ENCODE peak calls at places on chromosomes 3 and 15, in five cellular contexts. M, C, E, Q and W are unnamed samples.

GRCh38 chr15:94346272-94346671 is 114.9 kb downstream of the MCTP2 start:
- DNase-seq in M (no peak), C (no peak), E (no peak), Q (no peak), W (no peak)

GRCh38 chr15:90818251-90819210 is 49.9 kb upstream of the FURIN start:
- DNase-seq in M (no peak), C (peak), E (peak), Q (peak), W (no peak)

GRCh38 chr3:189530822-189531221 is 100.4 kb upstream of the TP63 start:
- DNase-seq in M (no peak), C (no peak), E (no peak), Q (no peak), W (peak)

GRCh38 chr3:192022412-192022811 is 561.4 kb downstream of the PYDC2 start:
- DNase-seq in M (no peak), C (no peak), E (no peak), Q (no peak), W (no peak)

GRCh38 chr3:70277304-70277703 is 35.1 kb downstream of the MDFIC2 start:
- DNase-seq in M (no peak), C (no peak), E (no peak), Q (peak), W (no peak)

GRCh38 chr3:60651799-60652198 is 599.5 kb downstream of the FHIT start:
- DNase-seq in M (peak), C (no peak), E (no peak), Q (no peak), W (no peak)

GRCh38 chr3:105842449-105842848 is 26.4 kb downstream of the CBLB start:
- DNase-seq in M (no peak), C (no peak), E (no peak), Q (no peak), W (no peak)

GRCh38 chr3:157333551-157333991 is 103.1 kb upstream of the PTX3 start:
- DNase-seq in M (no peak), C (no peak), E (no peak), Q (no peak), W (no peak)

GRCh38 chr3:85508659-85509058 is 549.9 kb downstream of the CADM2 start:
- DNase-seq in M (no peak), C (no peak), E (no peak), Q (no peak), W (no peak)

GRCh38 chr3:54360320-54360719 is 238.0 kb downstream of the CACNA2D3 start:
- DNase-seq in M (no peak), C (no peak), E (no peak), Q (no peak), W (no peak)

GRCh38 chr15:36951747-36952247 is 148.6 kb downstream of the MEIS2 start:
- DNase-seq in M (no peak), C (peak), E (no peak), Q (no peak), W (no peak)

GRCh38 chr15:89244512-89244869 is 712 bp downstream of the FANCI start:
- DNase-seq in M (no peak), C (no peak), E (peak), Q (no peak), W (no peak)

GRCh38 chr15:67785431-67785830 is 39.9 kb upstream of the SKOR1 start:
- DNase-seq in M (no peak), C (no peak), E (no peak), Q (no peak), W (no peak)

GRCh38 chr3:139127101-139127500 is 82.4 kb upstream of the PRR23C start:
- DNase-seq in M (no peak), C (no peak), E (no peak), Q (no peak), W (no peak)

GRCh38 chr15:73685561-73685960 is 1.4 kb downstream of the CD276 start:
- DNase-seq in M (no peak), C (no peak), E (no peak), Q (no peak), W (no peak)
- TF ChIP-seq REST in M (no peak), C (no peak), E (no peak), Q (no peak), W (no peak)

GRCh38 chr3:113839551-113839950 is 963 bp downstream of the GRAMD1C start:
- DNase-seq in M (no peak), C (no peak), E (no peak), Q (no peak), W (no peak)
- TF ChIP-seq JUND in M (no peak), C (no peak), E (no peak), Q (no peak), W (no peak)

GRCh38 chr3:193780810-193781472 is 187.9 kb downstream of the OPA1 start:
- DNase-seq in M (no peak), C (peak), E (peak), Q (peak), W (no peak)

GRCh38 chr3:193782747-193783146 is 189.7 kb downstream of the OPA1 start:
- DNase-seq in M (no peak), C (no peak), E (no peak), Q (no peak), W (no peak)

GRCh38 chr3:193783166-193783896 is 190.3 kb downstream of the OPA1 start:
- DNase-seq in M (no peak), C (no peak), E (no peak), Q (no peak), W (no peak)

GRCh38 chr3:193780371-193780770 is 187.4 kb downstream of the OPA1 start:
- DNase-seq in M (no peak), C (no peak), E (no peak), Q (no peak), W (no peak)

DNA sequence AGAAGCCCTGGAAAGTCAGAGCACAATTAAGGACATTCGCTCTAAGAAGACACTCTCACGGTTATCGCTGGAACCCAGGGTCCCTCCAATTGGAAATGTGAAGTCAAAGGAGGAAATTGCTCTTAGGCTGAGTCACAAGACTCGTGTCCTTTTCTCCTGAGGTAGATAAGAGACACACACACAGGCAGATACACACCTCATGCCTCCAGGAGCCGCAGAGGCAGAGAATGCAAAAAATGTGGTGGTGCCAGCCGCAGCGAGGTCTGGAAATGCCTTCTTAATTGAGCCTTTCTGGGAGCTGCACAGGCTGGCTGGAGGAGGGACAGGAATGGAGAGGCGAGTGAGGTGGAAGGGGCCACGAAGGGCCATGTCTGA is 189.3 kb downstream of the OPA1 start:
- DNase-seq in M (no peak), C (no peak), E (no peak), Q (no peak), W (peak)
- TF ChIP-seq REST in M (no peak), C (no peak), E (no peak), Q (no peak), W (no peak)

DNA sequence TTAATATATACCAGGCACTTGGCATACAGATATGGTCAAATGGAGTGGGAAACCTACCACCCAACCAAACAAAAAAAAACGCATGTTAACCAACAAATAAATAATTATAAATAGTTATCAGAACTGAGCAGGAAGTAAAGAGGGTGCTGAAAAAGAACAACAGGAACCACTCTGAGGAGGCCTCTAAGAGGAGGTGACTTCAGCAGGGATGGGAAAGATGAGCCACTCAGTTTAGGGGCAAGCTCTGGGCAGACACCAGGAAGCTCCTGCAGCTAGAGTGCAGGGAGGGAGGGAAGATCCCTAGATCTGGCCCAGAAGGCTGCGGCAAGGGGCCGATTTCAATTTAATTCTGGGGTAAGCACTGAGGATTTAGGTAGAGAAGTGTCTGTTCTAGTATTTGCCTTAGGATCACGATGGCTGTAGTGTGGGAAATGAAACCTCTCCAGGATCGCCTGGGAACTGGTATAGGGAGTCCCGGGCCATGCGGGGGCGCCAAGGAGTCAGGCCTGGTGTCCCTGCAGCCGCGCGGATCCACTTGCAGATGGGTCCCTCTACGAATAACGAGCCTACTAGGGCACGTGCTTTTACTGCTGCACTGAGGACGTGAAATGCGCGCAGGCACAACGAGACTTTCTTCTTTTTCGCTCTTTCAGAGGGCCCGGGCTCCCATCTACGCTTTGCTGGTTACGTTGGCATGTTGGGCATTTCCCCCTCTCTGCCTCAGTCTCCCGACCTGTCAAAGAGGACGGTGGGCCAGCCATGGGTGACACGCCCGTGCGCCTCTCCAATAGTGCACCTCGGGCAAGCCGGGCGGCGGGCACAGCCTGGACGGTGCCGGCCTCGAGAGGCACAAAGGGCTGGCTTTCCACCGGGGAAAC is 1.5 kb upstream of the LIMD1 start:
- DNase-seq in M (no peak), C (peak), E (peak), Q (peak), W (peak)
- TF ChIP-seq JUND in M (no peak), C (peak), E (no peak), Q (no peak), W (no peak)

GRCh38 chr3:170233532-170233931 is 11.3 kb downstream of the PRKCI start:
- DNase-seq in M (no peak), C (no peak), E (peak), Q (no peak), W (no peak)
- TF ChIP-seq REST in M (no peak), C (no peak), E (no peak), Q (no peak), W (no peak)